ENCODE peak calls at places on chromosomes 2 and 18, in five cellular contexts. T is AG09319, H is HFFc6, R is foreskin fibroblast, S is endodermal cell. W is an unnamed sample.
A peak's percentile ranks its signal among the peaks of the same experiment; 100 is the strongest.

GRCh38 chr2:118443596-118443995 is 355.3 kb downstream of the INSIG2 start:
- DNase-seq in R (peak; percentile 81), S (no peak), T (no peak), H (no peak), W (no peak)

GRCh38 chr18:34643982-34644381 is 66.1 kb upstream of the DTNA start:
- DNase-seq in T (no peak), R (peak; percentile 33), H (no peak), S (no peak), W (no peak)

GRCh38 chr18:76952747-76953146 is 130.4 kb downstream of the ZNF236 start:
- DNase-seq in H (no peak), S (no peak), R (no peak), T (no peak), W (no peak)

GRCh38 chr2:173884403-173884802 is 80.8 kb downstream of the SP3 start:
- DNase-seq in H (peak; percentile 25), T (no peak), S (peak; percentile 81), R (peak; percentile 65), W (peak; percentile 70)

GRCh38 chr18:66046025-66046602 is 295.3 kb downstream of the CDH7 start:
- DNase-seq in R (no peak), H (no peak), T (no peak), S (no peak), W (no peak)

GRCh38 chr2:177708106-177708505 is 315.5 kb downstream of the AGPS start:
- DNase-seq in T (no peak), S (no peak), R (no peak), H (no peak), W (no peak)

GRCh38 chr18:75823376-75823950 is 396.0 kb upstream of the SMIM21 start:
- DNase-seq in R (no peak), S (peak; percentile 17), H (no peak), T (no peak), W (no peak)

GRCh38 chr2:113133696-113134558 is 6.5 kb downstream of the IL1RN start:
- DNase-seq in S (no peak), H (no peak), T (no peak), R (no peak), W (no peak)

GRCh38 chr2:217106650-217107014 is 246.8 kb upstream of the TNP1 start:
- DNase-seq in S (peak; percentile 63), T (no peak), R (peak; percentile 63), H (peak; percentile 68), W (peak; percentile 38)

GRCh38 chr2:36733215-36733614 is 36.7 kb downstream of the VIT start:
- DNase-seq in R (no peak), T (no peak), S (no peak), H (no peak), W (peak; percentile 14)

GRCh38 chr2:215772003-215772402 is 241.3 kb downstream of the MREG start:
- DNase-seq in H (no peak), S (peak; percentile 78), R (no peak), T (no peak), W (peak; percentile 64)

GRCh38 chr18:48347756-48348326 is 61.3 kb downstream of the ZBTB7C start:
- DNase-seq in R (no peak), S (peak; percentile 22), T (no peak), H (no peak), W (no peak)

GRCh38 chr2:105102963-105103421 is 65.1 kb downstream of the MRPS9 start:
- DNase-seq in H (peak; percentile 45), R (peak; percentile 81), T (peak; percentile 7), S (peak; percentile 97), W (peak; percentile 57)

GRCh38 chr2:44932079-44932478 is 9.4 kb upstream of the SIX3 start:
- DNase-seq in R (no peak), H (no peak), S (peak; percentile 72), T (no peak), W (peak; percentile 48)

GRCh38 chr2:105313877-105314276 is 15.7 kb downstream of the TGFBRAP1 start:
- DNase-seq in S (no peak), R (no peak), H (no peak), T (no peak), W (no peak)

GRCh38 chr18:23966909-23967308 is 47.6 kb upstream of the TTC39C start:
- DNase-seq in H (no peak), T (no peak), R (no peak), S (no peak), W (no peak)

GRCh38 chr2:82320296-82320695 is 2015.7 kb upstream of the LRRTM1 start:
- DNase-seq in H (no peak), S (no peak), R (no peak), T (no peak), W (no peak)

GRCh38 chr2:239291505-239292350 is 109.1 kb downstream of the HDAC4 start:
- DNase-seq in R (no peak), H (no peak), S (peak; percentile 91), T (no peak), W (peak; percentile 95)

GRCh38 chr2:15666776-15667578 is 75.3 kb downstream of the DDX1 start:
- DNase-seq in S (no peak), R (no peak), H (no peak), T (no peak), W (no peak)

GRCh38 chr2:15663802-15664201 is 72.1 kb downstream of the DDX1 start:
- DNase-seq in T (no peak), H (no peak), S (no peak), R (no peak), W (no peak)

GRCh38 chr2:15665943-15666460 is 74.3 kb downstream of the DDX1 start:
- DNase-seq in T (no peak), S (no peak), R (no peak), H (no peak), W (no peak)

GRCh38 chr2:15664273-15665066 is 72.8 kb downstream of the DDX1 start:
- DNase-seq in H (no peak), T (no peak), R (no peak), S (no peak), W (no peak)

GRCh38 chr2:15665067-15665942 is 73.6 kb downstream of the DDX1 start:
- DNase-seq in S (peak; percentile 70), T (no peak), H (no peak), R (no peak), W (peak; percentile 11)
- TF ChIP-seq CTCF in S (peak; percentile 61), T (no peak), H (no peak), R (no peak), W (no peak)

GRCh38 chr18:32086866-32087265 is 4.8 kb upstream of the RNF138 start:
- DNase-seq in S (no peak), T (no peak), R (peak; percentile 58), H (peak; percentile 62), W (no peak)

GRCh38 chr18:32078845-32079244 is 12.8 kb upstream of the RNF138 start:
- DNase-seq in H (no peak), R (no peak), S (no peak), T (no peak), W (no peak)

GRCh38 chr18:32083781-32084180 is 7.9 kb upstream of the RNF138 start:
- DNase-seq in S (no peak), R (no peak), H (no peak), T (no peak), W (no peak)

DNA sequence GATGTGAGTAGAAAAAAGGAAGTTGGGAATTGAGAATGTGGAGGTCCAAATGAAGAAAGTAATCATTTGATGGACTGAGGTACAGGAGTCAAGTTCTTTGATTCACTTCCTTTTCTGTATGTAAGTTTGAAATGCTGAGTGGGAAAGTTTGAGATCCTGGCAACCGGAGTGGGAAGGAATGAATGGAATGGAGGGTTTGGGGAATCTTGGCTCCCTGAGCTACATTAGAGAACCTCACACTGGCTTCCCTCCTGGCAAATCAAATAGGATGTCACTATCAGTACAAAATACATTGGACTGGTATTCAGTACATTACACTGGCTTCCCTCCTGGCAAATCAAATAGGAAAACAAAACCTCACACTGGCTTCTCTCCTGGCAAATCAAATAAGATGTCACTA is 9.8 kb upstream of the RNF138 start:
- DNase-seq in S (no peak), R (no peak), H (no peak), T (no peak), W (no peak)
- TF ChIP-seq CTCF in S (no peak), R (no peak), H (no peak), T (no peak), W (no peak)

DNA sequence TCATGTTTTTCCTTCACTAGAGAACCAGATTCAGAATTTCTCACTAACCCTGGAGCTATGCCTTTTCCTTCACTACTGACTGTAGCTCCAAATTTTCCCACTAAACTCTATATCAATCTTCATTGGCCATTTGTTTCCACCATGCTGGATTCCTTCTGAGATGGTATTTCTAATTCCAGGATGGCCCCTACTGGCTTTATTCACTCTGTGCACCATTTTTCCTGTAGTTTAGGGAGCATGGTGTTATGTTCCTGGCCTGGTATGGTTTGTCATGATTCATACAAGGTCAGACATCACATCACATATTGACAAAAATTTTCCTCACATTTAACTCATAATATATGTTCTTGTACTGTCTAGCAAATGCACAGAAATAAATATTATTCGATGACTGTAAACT is 229.2 kb upstream of the TFPI start:
- DNase-seq in S (no peak), R (no peak), H (peak; percentile 4), T (no peak), W (no peak)
- TF ChIP-seq CTCF in S (peak; percentile 15), R (no peak), H (peak; percentile 28), T (no peak), W (no peak)

DNA sequence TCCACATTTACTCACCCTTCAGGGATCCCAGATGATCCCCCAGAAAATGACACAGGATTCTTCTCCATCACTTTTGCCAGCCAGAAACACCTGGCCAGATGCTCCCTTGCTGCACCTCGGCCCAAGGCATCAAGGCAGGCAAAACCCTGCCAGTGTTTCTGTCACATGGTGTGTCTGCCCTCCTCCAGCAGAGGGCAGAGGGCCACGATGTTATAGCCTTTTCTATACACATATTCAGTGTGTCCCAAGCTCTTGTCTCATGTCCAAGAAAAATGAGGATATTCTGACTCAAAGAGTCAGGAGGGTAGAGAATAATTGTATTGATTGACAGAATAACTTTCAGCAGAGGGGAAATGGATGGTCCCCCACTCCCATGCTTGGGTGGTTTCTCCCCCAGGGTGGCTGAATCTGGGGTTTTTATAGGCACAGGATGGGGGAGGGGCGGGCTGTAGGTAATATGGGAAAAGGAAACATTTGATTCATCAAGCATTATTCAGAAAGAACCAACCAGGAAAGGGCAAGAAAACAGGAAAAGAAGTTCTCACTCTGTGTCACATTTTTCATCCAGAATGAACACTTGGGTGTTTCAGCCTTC is 933.9 kb downstream of the TRIB2 start:
- DNase-seq in H (no peak), S (peak; percentile 80), R (peak; percentile 11), T (no peak), W (peak; percentile 45)
- TF ChIP-seq CTCF in H (no peak), S (peak; percentile 68), R (no peak), T (no peak), W (peak; percentile 58)

GRCh38 chr2:79530443-79530842 is 17.6 kb downstream of the CTNNA2 start:
- DNase-seq in R (no peak), T (no peak), S (no peak), H (no peak), W (peak; percentile 45)

DNA sequence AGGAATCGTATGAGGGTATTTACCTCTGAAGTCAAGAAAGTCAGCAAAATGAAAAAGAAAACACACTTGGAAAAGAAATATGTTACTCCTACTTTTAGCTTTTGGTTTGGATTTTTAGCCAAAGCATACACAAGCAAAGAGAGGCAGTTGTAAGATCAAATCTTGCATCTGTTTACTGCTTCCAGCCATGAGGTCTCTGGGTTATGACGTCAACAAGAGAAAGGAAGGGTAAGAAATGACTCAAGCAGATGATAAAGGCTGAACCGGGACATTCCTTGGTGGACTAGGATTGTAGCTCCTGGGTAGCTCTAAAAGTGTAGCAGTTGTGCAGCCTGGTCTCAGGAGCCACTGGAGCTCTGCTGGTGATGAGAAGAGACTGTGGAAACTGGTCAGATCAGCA is 16.8 kb downstream of the CTNNA2 start:
- DNase-seq in S (no peak), T (no peak), R (no peak), H (no peak), W (peak; percentile 2)
- TF ChIP-seq CTCF in S (no peak), T (no peak), R (no peak), H (no peak), W (no peak)

W was measured in neural progenitor cell.